ENCODE peak calls at places on chromosome 13, in four cellular contexts. E is HepG2, O is GM12878, A is K562. D is an unnamed sample.
A peak's percentile ranks its signal among the peaks of the same experiment; 100 is the strongest.

GRCh38 chr13:27969866-27970229 is 733 bp upstream of the CDX2 start:
- DNase-seq in E (no peak), O (no peak), A (no peak), D (no peak)

GRCh38 chr13:57877596-57877995 is 246.1 kb downstream of the PCDH17 start:
- DNase-seq in E (no peak), O (no peak), A (no peak), D (no peak)

GRCh38 chr13:93789058-93789457 is 562.5 kb downstream of the GPC6 start:
- DNase-seq in E (no peak), O (no peak), A (no peak), D (no peak)

GRCh38 chr13:39820606-39821005 is 165.1 kb downstream of the COG6 start:
- DNase-seq in E (no peak), O (no peak), A (no peak), D (no peak)

GRCh38 chr13:80144493-80144892 is 196.4 kb downstream of the SPRY2 start:
- DNase-seq in E (no peak), O (no peak), A (no peak), D (no peak)

GRCh38 chr13:79571147-79571546 is 90.2 kb downstream of the NDFIP2 start:
- DNase-seq in E (no peak), O (no peak), A (no peak), D (no peak)

GRCh38 chr13:105291987-105292386 is 1243.5 kb downstream of the EFNB2 start:
- DNase-seq in E (no peak), O (no peak), A (no peak), D (no peak)

GRCh38 chr13:89891416-89891815 is 1456.1 kb upstream of the MIR17HG start:
- DNase-seq in E (no peak), O (no peak), A (no peak), D (no peak)

GRCh38 chr13:79810671-79811070 is 329.7 kb downstream of the NDFIP2 start:
- DNase-seq in E (no peak), O (no peak), A (no peak), D (no peak)

GRCh38 chr13:21996049-21996448 is 325.2 kb downstream of the FGF9 start:
- DNase-seq in E (no peak), O (no peak), A (no peak), D (no peak)

GRCh38 chr13:49791753-49792549 is 531 bp downstream of the KPNA3 start:
- DNase-seq in E (no peak), O (no peak), A (peak; percentile 49), D (no peak)

GRCh38 chr13:65460136-65460535 is 1770.0 kb downstream of the PCDH9 start:
- DNase-seq in E (no peak), O (no peak), A (no peak), D (no peak)

GRCh38 chr13:29846475-29847256 is 3.8 kb downstream of the UBL3 start:
- DNase-seq in E (no peak), O (no peak), A (no peak), D (no peak)

GRCh38 chr13:36509369-36509768 is 77.1 kb downstream of the CCNA1 start:
- DNase-seq in E (no peak), O (no peak), A (no peak), D (no peak)

GRCh38 chr13:76723551-76724232 is 162.5 kb downstream of the KCTD12 start:
- DNase-seq in E (no peak), O (no peak), A (no peak), D (no peak)
- TF ChIP-seq TAF1 in E (no peak), O (no peak), A (no peak), D (no peak)

GRCh38 chr13:43363156-43363918 is 340.0 kb downstream of the DNAJC15 start:
- DNase-seq in E (no peak), O (no peak), A (no peak), D (no peak)

GRCh38 chr13:43369319-43369718 is 345.9 kb downstream of the DNAJC15 start:
- DNase-seq in E (no peak), O (no peak), A (no peak), D (no peak)

GRCh38 chr13:43364210-43365041 is 341.0 kb downstream of the DNAJC15 start:
- DNase-seq in E (no peak), O (no peak), A (no peak), D (no peak)

GRCh38 chr13:43365042-43365344 is 341.6 kb downstream of the DNAJC15 start:
- DNase-seq in E (no peak), O (no peak), A (no peak), D (no peak)

GRCh38 chr13:43368003-43368402 is 344.6 kb downstream of the DNAJC15 start:
- DNase-seq in E (no peak), O (no peak), A (no peak), D (no peak)
- H3K27ac ChIP-seq in E (no peak overlapping the region), O (no peak overlapping the region), A (no peak overlapping the region), D (no peak overlapping the region)

DNA sequence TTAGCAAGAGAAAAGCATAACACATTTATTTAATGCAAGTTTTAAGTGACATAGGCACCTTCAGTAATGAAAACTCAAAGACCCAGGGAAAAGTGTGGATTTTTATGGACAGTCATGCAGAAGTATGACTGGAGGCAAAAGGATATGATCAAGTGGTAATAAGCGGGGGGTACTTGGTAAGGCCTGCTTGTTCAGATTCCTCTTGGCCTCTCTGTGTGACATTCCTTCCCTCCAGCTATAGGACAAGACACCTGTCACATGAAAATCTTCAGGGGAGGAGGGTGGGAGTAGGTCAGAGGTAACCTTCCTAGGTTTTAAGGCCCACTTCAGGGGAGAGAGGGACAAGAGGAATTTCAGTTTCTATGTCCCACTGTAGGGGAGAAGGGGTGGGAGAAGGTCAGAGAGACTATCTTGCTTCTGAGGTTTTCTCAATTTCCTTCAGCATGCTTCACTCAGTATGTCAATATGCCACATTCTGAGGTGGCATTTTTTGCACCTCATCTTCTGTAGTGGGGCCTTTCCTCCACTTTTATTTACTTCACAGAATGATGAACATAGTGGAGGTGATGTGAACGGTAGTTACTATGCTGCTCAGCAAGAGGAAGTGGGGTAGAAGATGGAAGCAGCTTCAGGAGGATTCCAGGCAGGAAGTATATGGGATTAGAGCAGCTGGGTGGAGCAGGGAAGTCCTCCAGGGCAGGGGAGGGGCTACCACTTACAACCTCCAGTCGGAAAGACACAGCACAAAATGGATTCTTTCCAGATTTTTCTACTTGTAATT is 73.2 kb upstream of the RFC3 start:
- DNase-seq in E (no peak), O (no peak), A (no peak), D (no peak)
- TF ChIP-seq MXI1 in E (no peak), O (no peak), A (no peak), D (no peak)

GRCh38 chr13:107866666-107867623 is 348.4 kb downstream of the LIG4 start:
- DNase-seq in E (no peak), O (no peak), A (peak; percentile 94), D (peak; percentile 80)
- TF ChIP-seq TAF1 in E (no peak), O (no peak), A (no peak), D (peak; percentile 58)

GRCh38 chr13:51821666-51822065 is 17.7 kb upstream of the DHRS12 start:
- DNase-seq in E (no peak), O (no peak), A (no peak), D (no peak)
- H3K27ac ChIP-seq in E (no peak overlapping the region), O (no peak overlapping the region), A (no peak overlapping the region), D (no peak overlapping the region)

GRCh38 chr13:30924726-30925125 is 7.7 kb upstream of the TEX26 start:
- DNase-seq in E (no peak), O (no peak), A (no peak), D (no peak)
- TF ChIP-seq MXI1 in E (no peak), O (no peak), A (no peak), D (no peak)

GRCh38 chr13:70668983-70669382 is 560.7 kb upstream of the KLHL1 start:
- DNase-seq in E (peak; percentile 12), O (no peak), A (no peak), D (no peak)

GRCh38 chr13:70668293-70668692 is 560.0 kb upstream of the KLHL1 start:
- DNase-seq in E (peak; percentile 3), O (no peak), A (no peak), D (no peak)

GRCh38 chr13:70666883-70667282 is 558.6 kb upstream of the KLHL1 start:
- DNase-seq in E (no peak), O (no peak), A (no peak), D (no peak)
- TF ChIP-seq TAF1 in E (no peak), O (no peak), A (no peak), D (no peak)

GRCh38 chr13:109883181-109884180 is 97.1 kb upstream of the IRS2 start:
- DNase-seq in E (no peak), O (no peak), A (no peak), D (no peak)
- H3K27ac ChIP-seq in E (no peak overlapping the region), O (no peak overlapping the region), A (no peak overlapping the region), D (no peak overlapping the region)

GRCh38 chr13:41802684-41803554 is 158.0 kb downstream of the VWA8 start:
- DNase-seq in E (no peak), O (no peak), A (no peak), D (no peak)

GRCh38 chr13:41802033-41802683 is 158.8 kb downstream of the VWA8 start:
- DNase-seq in E (no peak), O (no peak), A (no peak), D (no peak)
- TF ChIP-seq MXI1 in E (no peak), O (no peak), A (no peak), D (no peak)

GRCh38 chr13:44470623-44471562 is 97.3 kb downstream of the SERP2 start:
- DNase-seq in E (peak; percentile 29), O (no peak), A (peak; percentile 5), D (no peak)
- TF ChIP-seq TAF1 in E (no peak), O (no peak), A (no peak), D (no peak)